ENCODE peak calls at places on chromosomes 3 and 15, in six cellular contexts. One of them, this sample, is unnamed.
A peak's percentile ranks its signal among the peaks of the same experiment; 100 is the strongest.

GRCh38 chr3:29639621-29640290 is 358.9 kb downstream of the RBMS3 start:
- DNase-seq in neuronal stem cell: no peak
- DNase-seq in IMR-90: peak; percentile 24
- DNase-seq in H9: no peak
- DNase-seq in trophoblast cell: no peak
- DNase-seq in H1: no peak
- DNase-seq in this sample: peak; percentile 44

GRCh38 chr3:119559441-119559963 is at the start of gene CD80:
- DNase-seq in neuronal stem cell: no peak
- DNase-seq in IMR-90: peak; percentile 38
- DNase-seq in H9: peak; percentile 79
- DNase-seq in trophoblast cell: peak; percentile 52
- DNase-seq in H1: no peak
- DNase-seq in this sample: peak; percentile 46

GRCh38 chr3:19543212-19543841 is 390.7 kb downstream of the EFHB start:
- DNase-seq in neuronal stem cell: peak; percentile 9
- DNase-seq in IMR-90: no peak
- DNase-seq in H9: peak; percentile 49
- DNase-seq in trophoblast cell: peak; percentile 47
- DNase-seq in H1: no peak
- DNase-seq in this sample: no peak

GRCh38 chr15:92492556-92492955 is 98.9 kb downstream of the ST8SIA2 start:
- DNase-seq in neuronal stem cell: no peak
- DNase-seq in IMR-90: no peak
- DNase-seq in H9: no peak
- DNase-seq in trophoblast cell: no peak
- DNase-seq in H1: no peak
- DNase-seq in this sample: no peak

GRCh38 chr3:67526246-67526645 is 128.2 kb downstream of the SUCLG2 start:
- DNase-seq in neuronal stem cell: no peak
- DNase-seq in IMR-90: peak; percentile 91
- DNase-seq in H9: no peak
- DNase-seq in trophoblast cell: peak; percentile 79
- DNase-seq in H1: no peak
- DNase-seq in this sample: peak; percentile 46

GRCh38 chr3:57963811-57964346 is 44.3 kb upstream of the FLNB start:
- DNase-seq in neuronal stem cell: no peak
- DNase-seq in IMR-90: no peak
- DNase-seq in H9: no peak
- DNase-seq in trophoblast cell: no peak
- DNase-seq in H1: no peak
- DNase-seq in this sample: no peak

GRCh38 chr3:3798641-3799113 is 554 bp upstream of the LRRN1 start:
- DNase-seq in neuronal stem cell: no peak
- DNase-seq in IMR-90: no peak
- DNase-seq in H9: peak; percentile 69
- DNase-seq in trophoblast cell: peak; percentile 20
- DNase-seq in H1: peak; percentile 10
- DNase-seq in this sample: no peak

GRCh38 chr3:440826-441225 is 244.3 kb downstream of the CHL1 start:
- DNase-seq in neuronal stem cell: no peak
- DNase-seq in IMR-90: no peak
- DNase-seq in H9: no peak
- DNase-seq in trophoblast cell: no peak
- DNase-seq in H1: no peak
- DNase-seq in this sample: no peak

GRCh38 chr15:32869814-32870213 is 152.0 kb downstream of the GREM1 start:
- DNase-seq in neuronal stem cell: no peak
- DNase-seq in IMR-90: no peak
- DNase-seq in H9: no peak
- DNase-seq in trophoblast cell: no peak
- DNase-seq in H1: no peak
- DNase-seq in this sample: no peak

GRCh38 chr3:128845695-128846491 is 33.5 kb upstream of the ACAD9 start:
- DNase-seq in neuronal stem cell: peak; percentile 57
- DNase-seq in IMR-90: peak; percentile 48
- DNase-seq in H9: peak; percentile 96
- DNase-seq in trophoblast cell: peak; percentile 78
- DNase-seq in H1: peak; percentile 60
- DNase-seq in this sample: peak; percentile 73

GRCh38 chr3:156180077-156180476 is 59.7 kb downstream of the KCNAB1 start:
- DNase-seq in neuronal stem cell: no peak
- DNase-seq in IMR-90: peak; percentile 68
- DNase-seq in H9: no peak
- DNase-seq in trophoblast cell: no peak
- DNase-seq in H1: no peak
- DNase-seq in this sample: peak; percentile 3

GRCh38 chr3:16124636-16125035 is 49.8 kb upstream of the GALNT15 start:
- DNase-seq in neuronal stem cell: no peak
- DNase-seq in IMR-90: peak; percentile 100
- DNase-seq in H9: no peak
- DNase-seq in trophoblast cell: no peak
- DNase-seq in H1: no peak
- DNase-seq in this sample: peak; percentile 96

GRCh38 chr3:5565026-5565425 is 377.5 kb downstream of the EDEM1 start:
- DNase-seq in neuronal stem cell: no peak
- DNase-seq in IMR-90: peak; percentile 3
- DNase-seq in H9: no peak
- DNase-seq in trophoblast cell: no peak
- DNase-seq in H1: no peak
- DNase-seq in this sample: no peak

GRCh38 chr3:46713048-46713897 is 4.4 kb downstream of the PRSS50 start:
- DNase-seq in neuronal stem cell: no peak
- DNase-seq in IMR-90: no peak
- DNase-seq in H9: no peak
- DNase-seq in trophoblast cell: no peak
- DNase-seq in H1: no peak
- DNase-seq in this sample: no peak

GRCh38 chr15:31344824-31345605 is 18.4 kb downstream of the KLF13 start:
- DNase-seq in neuronal stem cell: no peak
- DNase-seq in IMR-90: no peak
- DNase-seq in H9: no peak
- DNase-seq in trophoblast cell: no peak
- DNase-seq in H1: no peak
- DNase-seq in this sample: no peak

GRCh38 chr3:143120716-143121239 is 1.2 kb downstream of the CHST2 start:
- DNase-seq in neuronal stem cell: peak; percentile 32
- DNase-seq in IMR-90: peak; percentile 26
- DNase-seq in H9: peak; percentile 45
- DNase-seq in trophoblast cell: peak; percentile 82
- DNase-seq in H1: no peak
- DNase-seq in this sample: peak; percentile 61

GRCh38 chr15:25088261-25088790 is 133.5 kb downstream of the SNRPN start:
- DNase-seq in neuronal stem cell: no peak
- DNase-seq in IMR-90: no peak
- DNase-seq in H9: peak; percentile 9
- DNase-seq in trophoblast cell: no peak
- DNase-seq in H1: no peak
- DNase-seq in this sample: no peak

GRCh38 chr15:26171266-26171665 is 308.1 kb upstream of the ATP10A start:
- DNase-seq in neuronal stem cell: no peak
- DNase-seq in IMR-90: no peak
- DNase-seq in H9: no peak
- DNase-seq in trophoblast cell: no peak
- DNase-seq in H1: no peak
- DNase-seq in this sample: no peak

GRCh38 chr3:39401983-39402382 is 4.5 kb upstream of the RPSA start:
- DNase-seq in neuronal stem cell: no peak
- DNase-seq in IMR-90: peak; percentile 22
- DNase-seq in H9: no peak
- DNase-seq in trophoblast cell: no peak
- DNase-seq in H1: no peak
- DNase-seq in this sample: no peak

GRCh38 chr3:64455351-64455750 is 230.1 kb upstream of the PRICKLE2 start:
- DNase-seq in neuronal stem cell: no peak
- DNase-seq in IMR-90: no peak
- DNase-seq in H9: no peak
- DNase-seq in trophoblast cell: no peak
- DNase-seq in H1: no peak
- DNase-seq in this sample: no peak

GRCh38 chr15:38486946-38487345 is 33.0 kb downstream of the FAM98B start:
- DNase-seq in neuronal stem cell: no peak
- DNase-seq in IMR-90: peak; percentile 58
- DNase-seq in H9: no peak
- DNase-seq in trophoblast cell: no peak
- DNase-seq in H1: no peak
- DNase-seq in this sample: no peak

GRCh38 chr3:178086419-178086818 is 449.8 kb upstream of the KCNMB2 start:
- DNase-seq in neuronal stem cell: no peak
- DNase-seq in IMR-90: no peak
- DNase-seq in H9: no peak
- DNase-seq in trophoblast cell: no peak
- DNase-seq in H1: no peak
- DNase-seq in this sample: no peak

GRCh38 chr3:171981271-171981605 is 58.1 kb upstream of the FNDC3B start:
- DNase-seq in neuronal stem cell: no peak
- DNase-seq in IMR-90: no peak
- DNase-seq in H9: no peak
- DNase-seq in trophoblast cell: peak; percentile 72
- DNase-seq in H1: no peak
- DNase-seq in this sample: no peak

GRCh38 chr15:79738198-79738597 is 158.6 kb downstream of the MTHFS start:
- DNase-seq in neuronal stem cell: no peak
- DNase-seq in IMR-90: no peak
- DNase-seq in H9: no peak
- DNase-seq in trophoblast cell: no peak
- DNase-seq in H1: no peak
- DNase-seq in this sample: no peak

GRCh38 chr3:25573386-25574171 is 91.1 kb downstream of the TOP2B start:
- DNase-seq in neuronal stem cell: no peak
- DNase-seq in IMR-90: peak; percentile 65
- DNase-seq in H9: no peak
- DNase-seq in trophoblast cell: no peak
- DNase-seq in H1: no peak
- DNase-seq in this sample: peak; percentile 84

GRCh38 chr3:84961492-84962255 is 2.9 kb downstream of the CADM2 start:
- DNase-seq in neuronal stem cell: no peak
- DNase-seq in IMR-90: no peak
- DNase-seq in H9: no peak
- DNase-seq in trophoblast cell: no peak
- DNase-seq in H1: no peak
- DNase-seq in this sample: no peak

GRCh38 chr3:53545365-53546031 is 51.1 kb downstream of the CACNA1D start:
- DNase-seq in neuronal stem cell: no peak
- DNase-seq in IMR-90: no peak
- DNase-seq in H9: no peak
- DNase-seq in trophoblast cell: no peak
- DNase-seq in H1: no peak
- DNase-seq in this sample: no peak

GRCh38 chr15:84773716-84774115 is 25.3 kb downstream of the ZNF592 start:
- DNase-seq in neuronal stem cell: no peak
- DNase-seq in IMR-90: no peak
- DNase-seq in H9: no peak
- DNase-seq in trophoblast cell: no peak
- DNase-seq in H1: no peak
- DNase-seq in this sample: no peak

GRCh38 chr3:44954289-44954688 is 21.7 kb downstream of the ZDHHC3 start:
- DNase-seq in neuronal stem cell: no peak
- DNase-seq in IMR-90: no peak
- DNase-seq in H9: no peak
- DNase-seq in trophoblast cell: peak; percentile 22
- DNase-seq in H1: no peak
- DNase-seq in this sample: no peak

GRCh38 chr3:142896201-142896755 is 7.4 kb upstream of the PCOLCE2 start:
- DNase-seq in neuronal stem cell: no peak
- DNase-seq in IMR-90: peak; percentile 57
- DNase-seq in H9: no peak
- DNase-seq in trophoblast cell: peak; percentile 89
- DNase-seq in H1: no peak
- DNase-seq in this sample: peak; percentile 19

GRCh38 chr15:90482124-90483011 is 47.4 kb upstream of the CRTC3 start:
- DNase-seq in neuronal stem cell: peak; percentile 35
- DNase-seq in IMR-90: peak; percentile 66
- DNase-seq in H9: peak; percentile 41
- DNase-seq in trophoblast cell: peak; percentile 69
- DNase-seq in H1: no peak
- DNase-seq in this sample: peak; percentile 64

DNA sequence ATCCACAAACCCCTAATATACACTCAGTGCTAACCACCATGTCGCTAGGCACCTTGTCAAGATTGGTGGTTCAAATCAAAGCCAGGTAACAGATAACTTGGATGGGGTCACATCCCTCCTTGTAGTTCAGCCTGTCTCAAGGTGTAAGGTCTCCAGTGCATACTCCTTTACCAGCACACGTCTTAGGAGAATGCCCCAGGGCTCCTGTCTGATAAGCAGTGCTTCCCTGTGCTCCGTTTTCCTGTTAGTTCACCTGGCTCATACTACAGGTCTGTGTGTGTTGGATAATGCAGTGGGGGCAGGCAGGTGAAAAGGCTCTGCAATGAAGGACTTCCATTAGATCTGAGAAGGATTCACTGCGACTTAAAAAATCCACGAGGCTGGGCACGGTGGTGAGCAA is 50.7 kb downstream of the ETV5 start:
- DNase-seq in neuronal stem cell: no peak
- DNase-seq in IMR-90: no peak
- DNase-seq in H9: no peak
- DNase-seq in trophoblast cell: no peak
- DNase-seq in H1: no peak
- DNase-seq in this sample: no peak
- H3K9ac ChIP-seq in neuronal stem cell: no peak overlapping the region
- H3K9ac ChIP-seq in IMR-90: no peak overlapping the region
- H3K9ac ChIP-seq in H9: no peak overlapping the region
- H3K9ac ChIP-seq in trophoblast cell: no peak overlapping the region
- H3K9ac ChIP-seq in H1: no peak overlapping the region
- H3K9ac ChIP-seq in this sample: no peak overlapping the region

GRCh38 chr3:42717311-42717710 is 14.7 kb upstream of the HHATL start:
- DNase-seq in neuronal stem cell: no peak
- DNase-seq in IMR-90: no peak
- DNase-seq in H9: no peak
- DNase-seq in trophoblast cell: no peak
- DNase-seq in H1: no peak
- DNase-seq in this sample: no peak
- H3K14ac ChIP-seq in neuronal stem cell: no peak overlapping the region
- H3K14ac ChIP-seq in IMR-90: no peak overlapping the region
- H3K14ac ChIP-seq in H9: no peak overlapping the region
- H3K14ac ChIP-seq in trophoblast cell: no peak overlapping the region
- H3K14ac ChIP-seq in H1: no peak overlapping the region
- H3K14ac ChIP-seq in this sample: no peak overlapping the region

DNA sequence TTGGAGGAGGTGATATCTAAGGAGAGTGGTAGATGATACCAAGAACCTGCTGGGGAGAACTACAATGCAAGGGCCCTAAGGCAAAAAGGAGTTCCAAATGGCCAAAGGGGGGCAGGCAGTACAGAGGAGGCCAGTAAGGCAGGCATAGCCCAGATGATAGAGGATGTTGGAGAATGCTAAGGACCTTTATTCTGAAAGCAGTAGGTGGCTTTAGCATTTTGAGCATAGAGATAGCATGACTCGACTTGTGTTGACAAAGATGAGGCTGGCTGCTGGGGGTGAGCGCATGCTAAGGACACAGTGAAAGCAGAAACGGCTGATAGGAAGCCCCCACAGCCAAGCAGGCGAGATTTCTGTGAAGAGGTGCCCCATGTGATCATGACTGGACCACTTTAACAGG is 419.3 kb downstream of the ERC2 start:
- DNase-seq in neuronal stem cell: no peak
- DNase-seq in IMR-90: no peak
- DNase-seq in H9: no peak
- DNase-seq in trophoblast cell: peak; percentile 60
- DNase-seq in H1: no peak
- DNase-seq in this sample: no peak
- H4K91ac ChIP-seq in neuronal stem cell: no peak overlapping the region
- H4K91ac ChIP-seq in IMR-90: no peak overlapping the region
- H4K91ac ChIP-seq in H9: no peak overlapping the region
- H4K91ac ChIP-seq in trophoblast cell: no peak overlapping the region
- H4K91ac ChIP-seq in H1: no peak overlapping the region
- H4K91ac ChIP-seq in this sample: no peak overlapping the region

GRCh38 chr3:141375381-141376301 is 7.3 kb downstream of the ZBTB38 start:
- DNase-seq in neuronal stem cell: no peak
- DNase-seq in IMR-90: no peak
- DNase-seq in H9: peak; percentile 50
- DNase-seq in trophoblast cell: no peak
- DNase-seq in H1: no peak
- DNase-seq in this sample: no peak
- H3K9ac ChIP-seq in neuronal stem cell: no peak overlapping the region
- H3K9ac ChIP-seq in IMR-90: no peak overlapping the region
- H3K9ac ChIP-seq in H9: no peak overlapping the region
- H3K9ac ChIP-seq in trophoblast cell: peak overlapping the region; percentile 18
- H3K9ac ChIP-seq in H1: no peak overlapping the region
- H3K9ac ChIP-seq in this sample: no peak overlapping the region